ENCODE peak calls at places on chromosomes 11 and 22, in five cellular contexts. N is stimulated activated CD8-positive, alpha-beta memory T cell treated with anti-CD3 and anti-CD28 coated beads, Interleukin-4, amount 100 ng/mL, for 48 hours; E is activated effector memory CD4-positive, alpha-beta T cell treated with anti-CD3 and anti-CD28 coated beads, Interleukin-2, amount 50 U/mL, for 16 hours; I is IMR-90; W is G401. Z is an unnamed sample.
A peak's percentile ranks its signal among the peaks of the same experiment; 100 is the strongest.

GRCh38 chr11:117901601-117902000 is 25.1 kb upstream of the FXYD6 start:
- DNase-seq in N (no peak), E (peak; percentile 37), I (no peak), W (no peak), Z (no peak)

GRCh38 chr22:32308934-32309333 is 48.7 kb upstream of the RFPL3 start:
- DNase-seq in N (no peak), E (no peak), I (no peak), W (no peak), Z (no peak)

GRCh38 chr11:41983458-41983857 is 524.0 kb upstream of the LRRC4C start:
- DNase-seq in N (no peak), E (no peak), I (no peak), W (no peak), Z (no peak)

GRCh38 chr11:95794086-95794485 is 3.8 kb downstream of the CEP57 start:
- DNase-seq in N (no peak), E (no peak), I (peak; percentile 26), W (no peak), Z (no peak)

GRCh38 chr11:4072668-4073285 is 21.8 kb upstream of the RRM1 start:
- DNase-seq in N (no peak), E (no peak), I (peak; percentile 80), W (peak; percentile 90), Z (peak; percentile 66)

GRCh38 chr11:120622189-120622912 is 110.8 kb downstream of the GRIK4 start:
- DNase-seq in N (no peak), E (no peak), I (no peak), W (no peak), Z (no peak)

GRCh38 chr22:37419916-37420655 is 7.2 kb downstream of the ELFN2 start:
- DNase-seq in N (peak; percentile 46), E (no peak), I (peak; percentile 17), W (no peak), Z (peak; percentile 32)

GRCh38 chr11:114880458-114880857 is 202.1 kb downstream of the NXPE2 start:
- DNase-seq in N (no peak), E (no peak), I (no peak), W (no peak), Z (no peak)

GRCh38 chr11:69309800-69310280 is 15.9 kb downstream of the MYEOV start:
- DNase-seq in N (no peak), E (peak; percentile 12), I (peak; percentile 57), W (no peak), Z (no peak)

GRCh38 chr11:17221968-17222367 is 14.2 kb upstream of the PIK3C2A start:
- DNase-seq in N (no peak), E (no peak), I (peak; percentile 66), W (no peak), Z (no peak)

GRCh38 chr11:68328374-68329091 is 16.1 kb downstream of the LRP5 start:
- DNase-seq in N (peak; percentile 43), E (no peak), I (no peak), W (no peak), Z (peak; percentile 72)

Z was measured in endothelial cell.